ENCODE peak calls at places on chromosomes 6 and 20, in nine cellular contexts. R is NCI-H1105 treated with DMSO at 0.1 percent for 48 hours; B is activated T-cell treated with anti-CD3 and anti-CD28 coated beads, Interleukin-2, amount 50 U/mL, for 72 hours; Z is astrocyte of the hippocampus; N is cardiac muscle cell; X is GM10248; U is T-helper 1 cell; A is H54; G is effector memory CD8-positive, alpha-beta T cell. J is an unnamed sample.
A peak's percentile ranks its signal among the peaks of the same experiment; 100 is the strongest.

GRCh38 chr6:90865513-90865912 is 278.6 kb upstream of the MAP3K7 start:
- DNase-seq in R (no peak), B (no peak), Z (no peak), N (no peak), X (no peak), U (no peak), A (no peak), G (no peak), J (no peak)

GRCh38 chr6:15061176-15061575 is 184.7 kb upstream of the JARID2 start:
- DNase-seq in R (no peak), B (no peak), Z (no peak), N (no peak), X (no peak), U (no peak), A (no peak), G (no peak), J (no peak)

GRCh38 chr6:111407686-111408085 is 75.3 kb downstream of the REV3L start:
- DNase-seq in R (no peak), B (no peak), Z (no peak), N (no peak), X (no peak), U (no peak), A (no peak), G (no peak), J (no peak)

GRCh38 chr6:136791296-136792065 is 796 bp downstream of the MAP3K5 start:
- DNase-seq in R (peak; percentile 47), B (peak; percentile 65), Z (peak; percentile 74), N (peak; percentile 75), X (peak; percentile 54), U (peak; percentile 38), A (no peak), G (peak; percentile 49), J (peak; percentile 72)

GRCh38 chr6:98825602-98826230 is 8.7 kb upstream of the POU3F2 start:
- DNase-seq in R (no peak), B (no peak), Z (peak; percentile 44), N (no peak), X (no peak), U (no peak), A (no peak), G (no peak), J (no peak)

GRCh38 chr6:97160280-97160679 is 122.7 kb downstream of the MMS22L start:
- DNase-seq in R (no peak), B (no peak), Z (no peak), N (peak; percentile 2), X (no peak), U (no peak), A (no peak), G (no peak), J (no peak)

GRCh38 chr20:50153500-50154377 is at the start of gene PEDS1:
- DNase-seq in R (peak; percentile 85), B (peak; percentile 90), Z (peak; percentile 98), N (peak; percentile 95), X (peak; percentile 99), U (peak; percentile 83), A (peak; percentile 95), G (peak; percentile 72), J (peak; percentile 91)

GRCh38 chr6:73942581-73942980 is 246.6 kb downstream of the CD109 start:
- DNase-seq in R (no peak), B (no peak), Z (peak; percentile 25), N (no peak), X (no peak), U (no peak), A (no peak), G (no peak), J (no peak)

GRCh38 chr6:79461205-79461604 is 76.0 kb downstream of the LCA5 start:
- DNase-seq in R (no peak), B (no peak), Z (no peak), N (peak; percentile 43), X (no peak), U (no peak), A (no peak), G (no peak), J (no peak)

GRCh38 chr6:44002591-44003344 is 124.5 kb downstream of the MRPL14 start:
- DNase-seq in R (peak; percentile 57), B (peak; percentile 69), Z (peak; percentile 87), N (peak; percentile 49), X (peak; percentile 81), U (peak; percentile 50), A (no peak), G (peak; percentile 45), J (peak; percentile 74)

GRCh38 chr6:96899019-96899418 is 1.3 kb upstream of the NDUFAF4 start:
- DNase-seq in R (peak; percentile 61), B (no peak), Z (peak; percentile 62), N (peak; percentile 57), X (no peak), U (no peak), A (no peak), G (no peak), J (no peak)

GRCh38 chr6:111591901-111592461 is 13.7 kb downstream of the TRAF3IP2 start:
- DNase-seq in R (no peak), B (no peak), Z (peak; percentile 56), N (peak; percentile 56), X (no peak), U (no peak), A (no peak), G (no peak), J (no peak)

GRCh38 chr20:53824779-53825178 is 231.1 kb upstream of the ZNF217 start:
- DNase-seq in R (no peak), B (no peak), Z (no peak), N (no peak), X (no peak), U (no peak), A (no peak), G (no peak), J (no peak)

GRCh38 chr20:11891827-11892521 is 25.7 kb upstream of the BTBD3 start:
- DNase-seq in R (peak; percentile 83), B (peak; percentile 35), Z (peak; percentile 77), N (peak; percentile 75), X (peak; percentile 47), U (no peak), A (peak; percentile 51), G (no peak), J (peak; percentile 65)

GRCh38 chr6:17381429-17382147 is 11.8 kb upstream of the CAP2 start:
- DNase-seq in R (no peak), B (no peak), Z (peak; percentile 62), N (peak; percentile 85), X (no peak), U (no peak), A (no peak), G (no peak), J (no peak)

GRCh38 chr6:155219858-155220301 is 43.9 kb upstream of the CLDN20 start:
- DNase-seq in R (no peak), B (no peak), Z (peak; percentile 12), N (no peak), X (no peak), U (no peak), A (no peak), G (no peak), J (no peak)

GRCh38 chr20:47854687-47855212 is 69.5 kb upstream of the SULF2 start:
- DNase-seq in R (peak; percentile 37), B (no peak), Z (peak; percentile 60), N (peak; percentile 79), X (peak; percentile 57), U (no peak), A (peak; percentile 68), G (no peak), J (no peak)

GRCh38 chr20:49979030-49979832 is 3.5 kb upstream of the SNAI1 start:
- DNase-seq in R (peak; percentile 16), B (peak; percentile 71), Z (peak; percentile 78), N (peak; percentile 46), X (peak; percentile 81), U (peak; percentile 65), A (no peak), G (peak; percentile 66), J (peak; percentile 71)

GRCh38 chr6:40550096-40550731 is 37.0 kb downstream of the LRFN2 start:
- DNase-seq in R (peak; percentile 45), B (peak; percentile 24), Z (peak; percentile 48), N (peak; percentile 67), X (peak; percentile 51), U (no peak), A (peak; percentile 23), G (peak; percentile 20), J (peak; percentile 43)

GRCh38 chr6:10398439-10399218 is 16.2 kb downstream of the TFAP2A start:
- DNase-seq in R (no peak), B (no peak), Z (no peak), N (no peak), X (no peak), U (no peak), A (no peak), G (no peak), J (no peak)

GRCh38 chr6:25660512-25660911 is 8.5 kb downstream of the SCGN start:
- DNase-seq in R (no peak), B (peak; percentile 48), Z (peak; percentile 2), N (peak; percentile 54), X (no peak), U (no peak), A (peak; percentile 67), G (no peak), J (no peak)

GRCh38 chr6:107704377-107705013 is 119.6 kb downstream of the SCML4 start:
- DNase-seq in R (peak; percentile 33), B (no peak), Z (peak; percentile 70), N (peak; percentile 73), X (peak; percentile 43), U (no peak), A (no peak), G (peak; percentile 39), J (peak; percentile 35)

GRCh38 chr6:143125455-143125854 is 64.8 kb downstream of the AIG1 start:
- DNase-seq in R (no peak), B (no peak), Z (peak; percentile 75), N (peak; percentile 18), X (peak; percentile 17), U (no peak), A (no peak), G (no peak), J (no peak)

GRCh38 chr6:81241717-81242116 is 510.8 kb downstream of the TENT5A start:
- DNase-seq in R (no peak), B (no peak), Z (peak; percentile 45), N (peak; percentile 73), X (no peak), U (no peak), A (peak; percentile 4), G (no peak), J (no peak)

GRCh38 chr20:34443546-34443945 is 72.7 kb upstream of the DYNLRB1 start:
- DNase-seq in R (no peak), B (no peak), Z (no peak), N (no peak), X (no peak), U (no peak), A (no peak), G (no peak), J (no peak)

GRCh38 chr6:25229671-25230321 is 49.4 kb upstream of the CARMIL1 start:
- DNase-seq in R (no peak), B (no peak), Z (peak; percentile 75), N (peak; percentile 68), X (no peak), U (no peak), A (no peak), G (no peak), J (no peak)

J was measured in activated naive CD4-positive, alpha-beta T cell treated with anti-CD3 and anti-CD28 coated beads, Interleukin-2, amount 10 ng/mL, durations not matched to agents 7 days and 5 days.